ENCODE peak calls at places on chromosome 6, in ten cellular contexts. One of them, this sample, is unnamed.

GRCh38 chr6:35754452-35755321 is 17.9 kb downstream of the ARMC12 start:
- DNase-seq in colonic mucosa: no peak
- DNase-seq in DMS 273 treated with DMSO at 0.1 percent for 48 hours: peak
- DNase-seq in NK-92 treated with Interleukin-12 subunit alpha and Interleukin-12 subunit beta, amount 100 ng/mL, for 24 hours: no peak
- DNase-seq in IMR-90: peak
- DNase-seq in A172: no peak
- DNase-seq in glomerular endothelial cell: no peak
- DNase-seq in HT1080: peak
- DNase-seq in C1 segment of cervical spinal cord: no peak
- DNase-seq in ACHN: no peak
- DNase-seq in this sample: no peak

GRCh38 chr6:69915346-69915745 is 49.0 kb downstream of the COL19A1 start:
- DNase-seq in glomerular endothelial cell: no peak
- DNase-seq in IMR-90: no peak
- DNase-seq in C1 segment of cervical spinal cord: no peak
- DNase-seq in ACHN: no peak
- DNase-seq in A172: no peak
- DNase-seq in HT1080: no peak
- DNase-seq in NK-92 treated with Interleukin-12 subunit alpha and Interleukin-12 subunit beta, amount 100 ng/mL, for 24 hours: no peak
- DNase-seq in DMS 273 treated with DMSO at 0.1 percent for 48 hours: no peak
- DNase-seq in colonic mucosa: no peak
- DNase-seq in this sample: no peak

GRCh38 chr6:68343901-68344300 is 291.2 kb upstream of the ADGRB3 start:
- DNase-seq in DMS 273 treated with DMSO at 0.1 percent for 48 hours: peak
- DNase-seq in glomerular endothelial cell: no peak
- DNase-seq in C1 segment of cervical spinal cord: no peak
- DNase-seq in ACHN: peak
- DNase-seq in HT1080: peak
- DNase-seq in A172: peak
- DNase-seq in NK-92 treated with Interleukin-12 subunit alpha and Interleukin-12 subunit beta, amount 100 ng/mL, for 24 hours: no peak
- DNase-seq in colonic mucosa: no peak
- DNase-seq in IMR-90: peak
- DNase-seq in this sample: no peak

GRCh38 chr6:57267586-57268293 is 45.6 kb upstream of the RAB23 start:
- DNase-seq in colonic mucosa: peak
- DNase-seq in DMS 273 treated with DMSO at 0.1 percent for 48 hours: peak
- DNase-seq in HT1080: peak
- DNase-seq in glomerular endothelial cell: peak
- DNase-seq in ACHN: peak
- DNase-seq in IMR-90: peak
- DNase-seq in A172: peak
- DNase-seq in C1 segment of cervical spinal cord: no peak
- DNase-seq in NK-92 treated with Interleukin-12 subunit alpha and Interleukin-12 subunit beta, amount 100 ng/mL, for 24 hours: no peak
- DNase-seq in this sample: no peak

GRCh38 chr6:20265842-20266241 is 53.6 kb upstream of the MBOAT1 start:
- DNase-seq in colonic mucosa: no peak
- DNase-seq in DMS 273 treated with DMSO at 0.1 percent for 48 hours: no peak
- DNase-seq in ACHN: no peak
- DNase-seq in glomerular endothelial cell: no peak
- DNase-seq in A172: no peak
- DNase-seq in C1 segment of cervical spinal cord: no peak
- DNase-seq in NK-92 treated with Interleukin-12 subunit alpha and Interleukin-12 subunit beta, amount 100 ng/mL, for 24 hours: no peak
- DNase-seq in HT1080: no peak
- DNase-seq in IMR-90: no peak
- DNase-seq in this sample: no peak

GRCh38 chr6:125918681-125919566 is 37.6 kb upstream of the HINT3 start:
- DNase-seq in DMS 273 treated with DMSO at 0.1 percent for 48 hours: no peak
- DNase-seq in glomerular endothelial cell: peak
- DNase-seq in NK-92 treated with Interleukin-12 subunit alpha and Interleukin-12 subunit beta, amount 100 ng/mL, for 24 hours: peak
- DNase-seq in colonic mucosa: peak
- DNase-seq in IMR-90: peak
- DNase-seq in A172: peak
- DNase-seq in ACHN: peak
- DNase-seq in HT1080: peak
- DNase-seq in C1 segment of cervical spinal cord: no peak
- DNase-seq in this sample: peak

GRCh38 chr6:254011-254410 is 38.3 kb upstream of the DUSP22 start:
- DNase-seq in C1 segment of cervical spinal cord: no peak
- DNase-seq in ACHN: no peak
- DNase-seq in colonic mucosa: no peak
- DNase-seq in DMS 273 treated with DMSO at 0.1 percent for 48 hours: no peak
- DNase-seq in glomerular endothelial cell: no peak
- DNase-seq in IMR-90: no peak
- DNase-seq in HT1080: no peak
- DNase-seq in A172: no peak
- DNase-seq in NK-92 treated with Interleukin-12 subunit alpha and Interleukin-12 subunit beta, amount 100 ng/mL, for 24 hours: no peak
- DNase-seq in this sample: no peak

GRCh38 chr6:108030223-108030622 is 44.3 kb downstream of the OSTM1 start:
- DNase-seq in A172: no peak
- DNase-seq in ACHN: no peak
- DNase-seq in IMR-90: no peak
- DNase-seq in colonic mucosa: no peak
- DNase-seq in DMS 273 treated with DMSO at 0.1 percent for 48 hours: peak
- DNase-seq in glomerular endothelial cell: no peak
- DNase-seq in HT1080: no peak
- DNase-seq in NK-92 treated with Interleukin-12 subunit alpha and Interleukin-12 subunit beta, amount 100 ng/mL, for 24 hours: no peak
- DNase-seq in C1 segment of cervical spinal cord: no peak
- DNase-seq in this sample: no peak

GRCh38 chr6:169213814-169214520 is 39.7 kb downstream of the THBS2 start:
- DNase-seq in IMR-90: no peak
- DNase-seq in ACHN: no peak
- DNase-seq in A172: no peak
- DNase-seq in glomerular endothelial cell: no peak
- DNase-seq in DMS 273 treated with DMSO at 0.1 percent for 48 hours: no peak
- DNase-seq in NK-92 treated with Interleukin-12 subunit alpha and Interleukin-12 subunit beta, amount 100 ng/mL, for 24 hours: peak
- DNase-seq in HT1080: no peak
- DNase-seq in colonic mucosa: peak
- DNase-seq in C1 segment of cervical spinal cord: no peak
- DNase-seq in this sample: no peak

GRCh38 chr6:111087871-111088667 is 766 bp downstream of the SLC16A10 start:
- DNase-seq in ACHN: no peak
- DNase-seq in glomerular endothelial cell: no peak
- DNase-seq in NK-92 treated with Interleukin-12 subunit alpha and Interleukin-12 subunit beta, amount 100 ng/mL, for 24 hours: no peak
- DNase-seq in A172: no peak
- DNase-seq in colonic mucosa: peak
- DNase-seq in C1 segment of cervical spinal cord: no peak
- DNase-seq in DMS 273 treated with DMSO at 0.1 percent for 48 hours: peak
- DNase-seq in HT1080: no peak
- DNase-seq in IMR-90: no peak
- DNase-seq in this sample: peak

GRCh38 chr6:102936959-102937358 is 1543.5 kb downstream of the GRIK2 start:
- DNase-seq in DMS 273 treated with DMSO at 0.1 percent for 48 hours: no peak
- DNase-seq in ACHN: no peak
- DNase-seq in A172: no peak
- DNase-seq in glomerular endothelial cell: no peak
- DNase-seq in C1 segment of cervical spinal cord: no peak
- DNase-seq in NK-92 treated with Interleukin-12 subunit alpha and Interleukin-12 subunit beta, amount 100 ng/mL, for 24 hours: no peak
- DNase-seq in colonic mucosa: no peak
- DNase-seq in IMR-90: no peak
- DNase-seq in HT1080: no peak
- DNase-seq in this sample: no peak

GRCh38 chr6:20302702-20303251 is 90.5 kb upstream of the MBOAT1 start:
- DNase-seq in DMS 273 treated with DMSO at 0.1 percent for 48 hours: no peak
- DNase-seq in colonic mucosa: no peak
- DNase-seq in glomerular endothelial cell: no peak
- DNase-seq in NK-92 treated with Interleukin-12 subunit alpha and Interleukin-12 subunit beta, amount 100 ng/mL, for 24 hours: no peak
- DNase-seq in ACHN: peak
- DNase-seq in A172: no peak
- DNase-seq in IMR-90: peak
- DNase-seq in C1 segment of cervical spinal cord: no peak
- DNase-seq in HT1080: no peak
- DNase-seq in this sample: no peak

GRCh38 chr6:170281331-170282292 is 9.3 kb downstream of the DLL1 start:
- DNase-seq in DMS 273 treated with DMSO at 0.1 percent for 48 hours: no peak
- DNase-seq in NK-92 treated with Interleukin-12 subunit alpha and Interleukin-12 subunit beta, amount 100 ng/mL, for 24 hours: no peak
- DNase-seq in A172: no peak
- DNase-seq in colonic mucosa: no peak
- DNase-seq in HT1080: no peak
- DNase-seq in C1 segment of cervical spinal cord: no peak
- DNase-seq in ACHN: no peak
- DNase-seq in IMR-90: no peak
- DNase-seq in glomerular endothelial cell: no peak
- DNase-seq in this sample: no peak

This sample was measured in GM10248.